ENCODE peak calls at places on chromosome 1, in seven cellular contexts. One of them, this sample, is unnamed.

GRCh38 chr1:7810395-7810794 is 26.3 kb downstream of the PER3 start:
- DNase-seq in suprapubic skin: no peak
- DNase-seq in IMR-90: peak; percentile 96
- DNase-seq in adrenal gland: peak; percentile 92
- DNase-seq in spleen: no peak
- DNase-seq in sigmoid colon: no peak
- DNase-seq in H1: no peak
- DNase-seq in this sample: peak; percentile 17

GRCh38 chr1:202164271-202165037 is 4.1 kb upstream of the PTPN7 start:
- DNase-seq in IMR-90: no peak
- DNase-seq in spleen: peak; percentile 90
- DNase-seq in suprapubic skin: no peak
- DNase-seq in adrenal gland: no peak
- DNase-seq in H1: no peak
- DNase-seq in sigmoid colon: no peak
- DNase-seq in this sample: no peak

GRCh38 chr1:228345201-228345930 is 61.3 kb downstream of the TRIM11 start:
- DNase-seq in suprapubic skin: no peak
- DNase-seq in sigmoid colon: peak; percentile 50
- DNase-seq in spleen: peak; percentile 53
- DNase-seq in adrenal gland: peak; percentile 4
- DNase-seq in IMR-90: no peak
- DNase-seq in H1: no peak
- DNase-seq in this sample: peak; percentile 8

GRCh38 chr1:64469614-64469976 is 334 bp upstream of the CACHD1 start:
- DNase-seq in suprapubic skin: peak; percentile 72
- DNase-seq in IMR-90: no peak
- DNase-seq in H1: no peak
- DNase-seq in adrenal gland: no peak
- DNase-seq in spleen: no peak
- DNase-seq in sigmoid colon: peak; percentile 71
- DNase-seq in this sample: peak; percentile 15

GRCh38 chr1:228836954-228837481 is 101.7 kb downstream of the RHOU start:
- DNase-seq in sigmoid colon: no peak
- DNase-seq in adrenal gland: no peak
- DNase-seq in IMR-90: no peak
- DNase-seq in suprapubic skin: no peak
- DNase-seq in H1: no peak
- DNase-seq in spleen: no peak
- DNase-seq in this sample: no peak

GRCh38 chr1:55040953-55041494 is 1.7 kb downstream of the PCSK9 start:
- DNase-seq in adrenal gland: no peak
- DNase-seq in sigmoid colon: no peak
- DNase-seq in spleen: no peak
- DNase-seq in IMR-90: no peak
- DNase-seq in H1: no peak
- DNase-seq in suprapubic skin: no peak
- DNase-seq in this sample: no peak

GRCh38 chr1:234692961-234693360 is 83.0 kb upstream of the IRF2BP2 start:
- DNase-seq in H1: no peak
- DNase-seq in adrenal gland: no peak
- DNase-seq in suprapubic skin: no peak
- DNase-seq in IMR-90: no peak
- DNase-seq in sigmoid colon: no peak
- DNase-seq in spleen: no peak
- DNase-seq in this sample: no peak

GRCh38 chr1:210239295-210240155 is 6.9 kb downstream of the SERTAD4 start:
- DNase-seq in suprapubic skin: no peak
- DNase-seq in sigmoid colon: peak; percentile 79
- DNase-seq in adrenal gland: no peak
- DNase-seq in spleen: no peak
- DNase-seq in IMR-90: peak; percentile 85
- DNase-seq in H1: no peak
- DNase-seq in this sample: peak; percentile 27

GRCh38 chr1:115976900-115977480 is 677 bp downstream of the SLC22A15 start:
- DNase-seq in sigmoid colon: no peak
- DNase-seq in adrenal gland: no peak
- DNase-seq in H1: no peak
- DNase-seq in IMR-90: no peak
- DNase-seq in spleen: peak; percentile 72
- DNase-seq in suprapubic skin: no peak
- DNase-seq in this sample: no peak

GRCh38 chr1:204398197-204399125 is 13.2 kb downstream of the PPP1R15B start:
- DNase-seq in H1: peak; percentile 74
- DNase-seq in spleen: no peak
- DNase-seq in sigmoid colon: no peak
- DNase-seq in suprapubic skin: no peak
- DNase-seq in IMR-90: peak; percentile 69
- DNase-seq in adrenal gland: peak; percentile 61
- DNase-seq in this sample: peak; percentile 80

GRCh38 chr1:156177918-156178654 is 15.8 kb upstream of the SLC25A44 start:
- DNase-seq in H1: no peak
- DNase-seq in adrenal gland: no peak
- DNase-seq in sigmoid colon: no peak
- DNase-seq in spleen: no peak
- DNase-seq in IMR-90: no peak
- DNase-seq in suprapubic skin: no peak
- DNase-seq in this sample: no peak

GRCh38 chr1:243959998-243960397 is 91.1 kb upstream of the ZBTB18 start:
- DNase-seq in suprapubic skin: no peak
- DNase-seq in sigmoid colon: no peak
- DNase-seq in H1: no peak
- DNase-seq in IMR-90: no peak
- DNase-seq in spleen: no peak
- DNase-seq in adrenal gland: no peak
- DNase-seq in this sample: peak; percentile 58

GRCh38 chr1:35264861-35265260 is 3.6 kb upstream of the ZMYM4 start:
- DNase-seq in suprapubic skin: no peak
- DNase-seq in sigmoid colon: no peak
- DNase-seq in H1: no peak
- DNase-seq in IMR-90: peak; percentile 35
- DNase-seq in spleen: no peak
- DNase-seq in adrenal gland: no peak
- DNase-seq in this sample: peak; percentile 75

GRCh38 chr1:235579891-235580290 is 69.7 kb downstream of the GNG4 start:
- DNase-seq in sigmoid colon: no peak
- DNase-seq in H1: no peak
- DNase-seq in adrenal gland: no peak
- DNase-seq in suprapubic skin: no peak
- DNase-seq in spleen: peak; percentile 19
- DNase-seq in IMR-90: no peak
- DNase-seq in this sample: no peak

GRCh38 chr1:186865253-186865652 is 36.5 kb downstream of the PLA2G4A start:
- DNase-seq in adrenal gland: no peak
- DNase-seq in H1: no peak
- DNase-seq in spleen: no peak
- DNase-seq in IMR-90: no peak
- DNase-seq in suprapubic skin: no peak
- DNase-seq in sigmoid colon: no peak
- DNase-seq in this sample: no peak

GRCh38 chr1:209106237-209106741 is 477.2 kb upstream of the CAMK1G start:
- DNase-seq in suprapubic skin: no peak
- DNase-seq in IMR-90: peak; percentile 4
- DNase-seq in H1: no peak
- DNase-seq in sigmoid colon: no peak
- DNase-seq in adrenal gland: no peak
- DNase-seq in spleen: no peak
- DNase-seq in this sample: no peak

GRCh38 chr1:35192056-35192852 is 691 bp downstream of the SFPQ start:
- DNase-seq in suprapubic skin: peak; percentile 90
- DNase-seq in IMR-90: peak; percentile 67
- DNase-seq in spleen: peak; percentile 97
- DNase-seq in adrenal gland: peak; percentile 79
- DNase-seq in sigmoid colon: peak; percentile 92
- DNase-seq in H1: peak; percentile 23
- DNase-seq in this sample: peak; percentile 83

GRCh38 chr1:222996307-222996983 is 146.6 kb downstream of the TLR5 start:
- DNase-seq in IMR-90: no peak
- DNase-seq in H1: no peak
- DNase-seq in spleen: no peak
- DNase-seq in suprapubic skin: no peak
- DNase-seq in sigmoid colon: no peak
- DNase-seq in adrenal gland: no peak
- DNase-seq in this sample: no peak

GRCh38 chr1:145979746-145980435 is 15.4 kb downstream of the POLR3GL start:
- DNase-seq in H1: no peak
- DNase-seq in spleen: no peak
- DNase-seq in sigmoid colon: peak; percentile 75
- DNase-seq in adrenal gland: peak; percentile 46
- DNase-seq in suprapubic skin: peak; percentile 72
- DNase-seq in IMR-90: no peak
- DNase-seq in this sample: peak; percentile 21

GRCh38 chr1:221574529-221574928 is 167.4 kb downstream of the DUSP10 start:
- DNase-seq in sigmoid colon: no peak
- DNase-seq in IMR-90: peak; percentile 73
- DNase-seq in spleen: no peak
- DNase-seq in suprapubic skin: no peak
- DNase-seq in adrenal gland: no peak
- DNase-seq in H1: no peak
- DNase-seq in this sample: no peak

GRCh38 chr1:234928642-234929041 is 200.0 kb downstream of the TOMM20 start:
- DNase-seq in H1: no peak
- DNase-seq in spleen: no peak
- DNase-seq in sigmoid colon: no peak
- DNase-seq in adrenal gland: no peak
- DNase-seq in suprapubic skin: no peak
- DNase-seq in IMR-90: no peak
- DNase-seq in this sample: no peak

GRCh38 chr1:109922326-109922725 is 11.7 kb downstream of the CSF1 start:
- DNase-seq in IMR-90: no peak
- DNase-seq in H1: no peak
- DNase-seq in sigmoid colon: no peak
- DNase-seq in adrenal gland: no peak
- DNase-seq in spleen: no peak
- DNase-seq in suprapubic skin: no peak
- DNase-seq in this sample: no peak

GRCh38 chr1:1540015-1540816 is at the start of gene TMEM240:
- DNase-seq in spleen: no peak
- DNase-seq in H1: peak; percentile 39
- DNase-seq in IMR-90: peak; percentile 69
- DNase-seq in adrenal gland: peak; percentile 84
- DNase-seq in suprapubic skin: peak; percentile 86
- DNase-seq in sigmoid colon: peak; percentile 92
- DNase-seq in this sample: peak; percentile 61

GRCh38 chr1:152630596-152630995 is 7.7 kb upstream of the LCE3A start:
- DNase-seq in spleen: no peak
- DNase-seq in suprapubic skin: no peak
- DNase-seq in adrenal gland: no peak
- DNase-seq in H1: no peak
- DNase-seq in sigmoid colon: no peak
- DNase-seq in IMR-90: no peak
- DNase-seq in this sample: no peak
- TF ChIP-seq POLR2A in spleen: no peak
- TF ChIP-seq POLR2A in suprapubic skin: no peak
- TF ChIP-seq POLR2A in adrenal gland: no peak
- TF ChIP-seq POLR2A in H1: no peak
- TF ChIP-seq POLR2A in sigmoid colon: no peak
- TF ChIP-seq POLR2A in IMR-90: no peak
- TF ChIP-seq POLR2A in this sample: no peak

GRCh38 chr1:237471377-237471776 is 419.3 kb downstream of the ZP4 start:
- DNase-seq in suprapubic skin: no peak
- DNase-seq in IMR-90: no peak
- DNase-seq in adrenal gland: no peak
- DNase-seq in spleen: no peak
- DNase-seq in H1: no peak
- DNase-seq in sigmoid colon: no peak
- DNase-seq in this sample: no peak

GRCh38 chr1:237470712-237471310 is 419.9 kb downstream of the ZP4 start:
- DNase-seq in spleen: no peak
- DNase-seq in sigmoid colon: no peak
- DNase-seq in IMR-90: no peak
- DNase-seq in suprapubic skin: no peak
- DNase-seq in H1: no peak
- DNase-seq in adrenal gland: no peak
- DNase-seq in this sample: peak; percentile 90

GRCh38 chr1:237467320-237467719 is 423.4 kb downstream of the ZP4 start:
- DNase-seq in suprapubic skin: no peak
- DNase-seq in sigmoid colon: no peak
- DNase-seq in spleen: no peak
- DNase-seq in H1: no peak
- DNase-seq in IMR-90: no peak
- DNase-seq in adrenal gland: no peak
- DNase-seq in this sample: no peak
- H3K27ac ChIP-seq in suprapubic skin: no peak overlapping the region
- H3K27ac ChIP-seq in sigmoid colon: no peak overlapping the region
- H3K27ac ChIP-seq in spleen: no peak overlapping the region
- H3K27ac ChIP-seq in H1: no peak overlapping the region
- H3K27ac ChIP-seq in IMR-90: no peak overlapping the region
- H3K27ac ChIP-seq in adrenal gland: no peak overlapping the region
- H3K27ac ChIP-seq in this sample: no peak overlapping the region

DNA sequence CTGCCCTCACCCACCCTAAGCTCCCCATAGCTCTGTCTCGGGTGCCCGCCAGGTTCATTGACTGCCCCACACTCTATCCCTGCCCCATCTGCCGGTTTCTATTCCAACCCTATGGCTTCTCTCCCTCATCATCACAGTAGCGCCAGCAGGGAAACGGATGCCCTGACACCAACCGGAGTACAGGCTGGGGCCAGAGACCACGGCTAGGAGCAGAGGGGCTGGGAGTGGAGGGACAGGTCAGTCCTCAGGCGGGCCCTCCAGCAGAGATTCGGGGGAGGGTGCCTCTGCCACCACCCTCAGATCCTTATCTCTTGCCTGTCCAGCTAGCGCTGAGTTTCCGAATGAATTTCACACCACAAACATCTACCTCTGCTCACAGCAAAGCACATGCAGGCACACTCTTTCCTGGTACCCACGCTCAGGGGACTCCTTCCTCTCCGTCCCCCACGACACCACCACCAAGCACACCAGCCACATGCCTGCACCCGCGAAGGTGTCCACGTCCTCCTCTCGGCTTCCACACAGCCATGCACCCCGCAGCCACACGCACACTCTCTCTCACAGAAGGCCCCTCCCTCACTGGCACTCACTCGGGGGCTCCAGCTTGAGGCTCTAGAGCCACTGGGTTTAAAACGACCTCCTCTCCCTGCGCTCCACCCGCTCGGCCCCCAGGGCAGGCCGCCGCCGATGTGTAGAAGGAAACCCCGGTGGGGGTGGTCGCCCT is 7.2 kb downstream of the TAL1 start:
- DNase-seq in suprapubic skin: no peak
- DNase-seq in IMR-90: no peak
- DNase-seq in sigmoid colon: no peak
- DNase-seq in H1: no peak
- DNase-seq in adrenal gland: no peak
- DNase-seq in spleen: no peak
- DNase-seq in this sample: no peak
- H3K4me3 ChIP-seq in suprapubic skin: peak overlapping the region; percentile 42
- H3K4me3 ChIP-seq in IMR-90: no peak overlapping the region
- H3K4me3 ChIP-seq in sigmoid colon: peak overlapping the region; percentile 41
- H3K4me3 ChIP-seq in H1: peak overlapping the region; percentile 19
- H3K4me3 ChIP-seq in adrenal gland: no peak overlapping the region
- H3K4me3 ChIP-seq in spleen: peak overlapping the region; percentile 15
- H3K4me3 ChIP-seq in this sample: no peak overlapping the region

GRCh38 chr1:151346769-151347522 is at the start of gene RFX5:
- DNase-seq in adrenal gland: peak; percentile 98
- DNase-seq in suprapubic skin: peak; percentile 96
- DNase-seq in spleen: peak; percentile 97
- DNase-seq in IMR-90: peak; percentile 98
- DNase-seq in sigmoid colon: peak; percentile 98
- DNase-seq in H1: peak; percentile 98
- DNase-seq in this sample: peak; percentile 98
- TF ChIP-seq POLR2A in adrenal gland: peak; percentile 71
- TF ChIP-seq POLR2A in suprapubic skin: peak; percentile 48
- TF ChIP-seq POLR2A in spleen: no peak
- TF ChIP-seq POLR2A in IMR-90: peak; percentile 73
- TF ChIP-seq POLR2A in sigmoid colon: peak; percentile 38
- TF ChIP-seq POLR2A in H1: peak; percentile 82
- TF ChIP-seq POLR2A in this sample: peak; percentile 84

GRCh38 chr1:185775505-185775904 is 41.3 kb downstream of the HMCN1 start:
- DNase-seq in sigmoid colon: no peak
- DNase-seq in spleen: no peak
- DNase-seq in H1: no peak
- DNase-seq in adrenal gland: no peak
- DNase-seq in suprapubic skin: no peak
- DNase-seq in IMR-90: no peak
- DNase-seq in this sample: no peak
- H3K27ac ChIP-seq in sigmoid colon: no peak overlapping the region
- H3K27ac ChIP-seq in spleen: no peak overlapping the region
- H3K27ac ChIP-seq in H1: no peak overlapping the region
- H3K27ac ChIP-seq in adrenal gland: no peak overlapping the region
- H3K27ac ChIP-seq in suprapubic skin: no peak overlapping the region
- H3K27ac ChIP-seq in IMR-90: no peak overlapping the region
- H3K27ac ChIP-seq in this sample: no peak overlapping the region

This sample was measured in body of pancreas.